ENCODE peak calls at places on chromosomes 11 and 22, in five cellular contexts. G is psoas muscle, O is cardiac muscle cell, Q is GM23338, H is left lung. B is an unnamed sample.

GRCh38 chr11:61974766-61975631 is 7.6 kb upstream of the FTH1 start:
- DNase-seq in G (no peak), O (peak; percentile 21), Q (no peak), H (no peak), B (peak; percentile 92)

GRCh38 chr11:134994431-134994830 is 582.4 kb upstream of the B3GAT1 start:
- DNase-seq in G (no peak), O (no peak), Q (peak; percentile 73), H (no peak), B (no peak)

GRCh38 chr22:28819253-28820096 is 19.1 kb upstream of the XBP1 start:
- DNase-seq in G (no peak), O (no peak), Q (no peak), H (no peak), B (peak; percentile 75)

GRCh38 chr11:123587044-123587443 is 67.4 kb downstream of the SCN3B start:
- DNase-seq in G (no peak), O (no peak), Q (no peak), H (no peak), B (no peak)

GRCh38 chr11:45982656-45983470 is 60.4 kb downstream of the LARGE2 start:
- DNase-seq in G (no peak), O (peak; percentile 88), Q (peak; percentile 90), H (no peak), B (no peak)

GRCh38 chr11:57290288-57290687 is 34.5 kb downstream of the TNKS1BP1 start:
- DNase-seq in G (no peak), O (peak; percentile 57), Q (no peak), H (no peak), B (no peak)

GRCh38 chr22:39522567-39523300 is 2.4 kb downstream of the ATF4 start:
- DNase-seq in G (peak; percentile 82), O (peak; percentile 72), Q (no peak), H (peak; percentile 34), B (peak; percentile 38)

GRCh38 chr11:14672635-14673034 is 29.0 kb downstream of the PDE3B start:
- DNase-seq in G (no peak), O (no peak), Q (no peak), H (no peak), B (no peak)

GRCh38 chr22:20141186-20142077 is 9.4 kb downstream of the CCDC188 start:
- DNase-seq in G (no peak), O (peak; percentile 49), Q (no peak), H (peak; percentile 64), B (no peak)

GRCh38 chr11:20097319-20098221 is 62.7 kb downstream of the DBX1 start:
- DNase-seq in G (no peak), O (peak; percentile 69), Q (no peak), H (no peak), B (no peak)

GRCh38 chr22:41361716-41362310 is 19.9 kb upstream of the TEF start:
- DNase-seq in G (no peak), O (peak; percentile 20), Q (no peak), H (no peak), B (no peak)

GRCh38 chr22:35192121-35192918 is 65.0 kb upstream of the HMGXB4 start:
- DNase-seq in G (no peak), O (no peak), Q (no peak), H (no peak), B (no peak)

GRCh38 chr11:73176892-73177155 is 34.7 kb upstream of the FCHSD2 start:
- DNase-seq in G (no peak), O (no peak), Q (no peak), H (no peak), B (no peak)

GRCh38 chr11:833114-833791 is 501 bp downstream of the CD151 start:
- DNase-seq in G (peak; percentile 80), O (peak; percentile 61), Q (peak; percentile 64), H (peak; percentile 89), B (peak; percentile 73)

GRCh38 chr22:34105461-34106062 is 185.3 kb upstream of the LARGE1 start:
- DNase-seq in G (peak; percentile 63), O (no peak), Q (peak; percentile 88), H (no peak), B (peak; percentile 67)

GRCh38 chr11:44889266-44889665 is 61.4 kb downstream of the TP53I11 start:
- DNase-seq in G (no peak), O (no peak), Q (no peak), H (no peak), B (no peak)

GRCh38 chr11:21323617-21324016 is 654.2 kb downstream of the NELL1 start:
- DNase-seq in G (no peak), O (no peak), Q (peak; percentile 49), H (no peak), B (no peak)
- TF ChIP-seq CTCF in G (no peak), O (no peak), Q (peak; percentile 72), H (no peak), B (no peak)

DNA sequence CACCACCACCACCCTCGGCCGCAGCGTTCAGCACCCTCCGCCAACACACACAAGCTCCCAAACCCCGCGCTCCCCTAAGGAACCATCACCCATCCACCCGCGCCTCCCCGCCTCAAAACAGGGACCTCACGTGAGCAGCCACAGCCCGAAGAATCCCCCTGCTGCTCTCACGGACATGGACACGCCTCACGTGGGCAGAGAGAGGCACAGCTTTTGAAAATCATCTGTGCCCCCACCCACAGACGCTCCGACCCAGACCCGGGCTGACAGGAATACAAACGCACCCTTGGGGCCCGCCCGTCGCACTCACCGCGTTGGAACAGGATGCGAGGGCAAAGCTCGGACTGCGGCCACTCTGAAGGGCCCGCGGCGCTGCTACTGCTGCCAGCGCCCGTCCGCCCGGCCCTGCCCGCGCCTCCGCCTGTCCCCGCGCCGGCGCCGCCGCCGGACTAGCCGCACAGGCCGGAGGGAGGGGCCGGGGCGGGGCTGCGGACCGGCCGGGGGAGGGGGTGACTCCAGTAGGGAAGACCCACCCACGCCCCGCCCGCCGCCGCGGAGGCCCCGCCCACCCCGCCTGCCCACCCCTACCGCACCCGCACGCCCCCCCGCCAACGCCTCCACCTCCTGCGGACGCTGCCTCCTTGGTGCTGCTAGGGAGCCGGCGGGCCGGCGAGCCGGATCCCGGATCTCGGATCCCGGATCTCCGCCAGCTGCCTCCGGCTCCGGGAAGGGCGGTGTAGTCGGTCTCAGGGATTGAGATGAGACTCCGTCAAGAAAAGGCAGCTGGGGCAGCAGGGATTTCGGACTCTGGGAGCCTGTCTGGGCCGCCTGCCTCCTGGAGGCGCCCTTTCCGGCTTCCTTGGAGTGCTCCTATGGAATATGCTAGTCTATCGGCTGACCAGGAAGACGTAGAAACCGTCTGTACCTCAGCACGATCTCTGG is at the start of gene TRIM3:
- DNase-seq in G (peak; percentile 97), O (peak; percentile 94), Q (peak; percentile 89), H (peak; percentile 98), B (peak; percentile 96)
- TF ChIP-seq CTCF in G (no peak), O (peak; percentile 46), Q (peak; percentile 35), H (no peak), B (no peak)

GRCh38 chr11:132278801-132279574 is 908.6 kb downstream of the NTM start:
- DNase-seq in G (no peak), O (peak; percentile 38), Q (peak; percentile 46), H (no peak), B (no peak)
- TF ChIP-seq CTCF in G (peak; percentile 20), O (peak; percentile 38), Q (peak; percentile 82), H (peak; percentile 41), B (peak; percentile 38)

DNA sequence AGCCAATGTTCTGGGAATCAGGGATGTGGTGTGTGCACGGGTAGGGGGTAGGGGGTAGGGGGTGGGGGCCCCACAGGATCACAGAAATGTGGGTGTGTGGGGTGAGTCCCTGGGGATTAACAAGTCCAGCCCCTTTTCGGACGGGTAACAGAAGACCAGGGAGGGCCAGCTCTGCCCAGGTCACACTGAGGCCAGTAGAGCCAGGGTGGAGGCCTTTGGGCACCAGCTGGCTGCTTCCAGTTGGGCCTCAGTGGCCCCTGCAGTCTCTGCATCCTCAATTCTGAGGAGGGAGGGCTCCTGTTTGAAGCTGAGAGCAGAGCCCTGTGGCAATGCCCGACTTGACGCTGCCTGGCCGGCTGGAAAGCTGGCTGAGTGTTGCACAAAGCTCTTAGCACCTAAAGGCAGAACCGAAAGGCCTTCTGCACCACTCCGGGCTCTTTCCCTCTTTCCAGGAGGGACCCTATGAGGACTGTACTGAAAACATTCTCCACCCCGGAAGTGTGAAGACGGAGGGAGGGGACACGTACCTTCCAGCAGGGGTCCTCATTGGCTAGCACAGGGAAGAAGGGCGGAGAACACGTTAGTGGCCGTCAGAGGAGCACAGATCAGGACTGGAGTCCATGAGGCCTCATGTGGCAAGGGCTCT is 120.4 kb downstream of the PHF21B start:
- DNase-seq in G (no peak), O (no peak), Q (peak; percentile 52), H (no peak), B (peak; percentile 16)
- TF ChIP-seq CTCF in G (no peak), O (no peak), Q (peak; percentile 60), H (no peak), B (no peak)

GRCh38 chr22:48837341-48837935 is 990.2 kb downstream of the BRD1 start:
- DNase-seq in G (no peak), O (no peak), Q (no peak), H (peak; percentile 51), B (peak; percentile 34)

GRCh38 chr22:48840112-48840949 is 987.3 kb downstream of the BRD1 start:
- DNase-seq in G (no peak), O (no peak), Q (no peak), H (peak; percentile 57), B (no peak)

GRCh38 chr22:48836673-48837340 is 990.9 kb downstream of the BRD1 start:
- DNase-seq in G (no peak), O (no peak), Q (no peak), H (no peak), B (no peak)

GRCh38 chr22:48838376-48838775 is 989.3 kb downstream of the BRD1 start:
- DNase-seq in G (no peak), O (no peak), Q (no peak), H (peak; percentile 54), B (no peak)

GRCh38 chr22:48838846-48839730 is 988.6 kb downstream of the BRD1 start:
- DNase-seq in G (no peak), O (no peak), Q (no peak), H (peak; percentile 50), B (no peak)
- TF ChIP-seq CTCF in G (no peak), O (no peak), Q (no peak), H (no peak), B (no peak)

GRCh38 chr11:116454020-116454645 is 318.7 kb downstream of the BUD13 start:
- DNase-seq in G (no peak), O (peak; percentile 51), Q (peak; percentile 80), H (no peak), B (peak; percentile 62)
- TF ChIP-seq CTCF in G (peak; percentile 58), O (peak; percentile 67), Q (peak; percentile 86), H (peak; percentile 40), B (peak; percentile 60)

B was measured in right lobe of liver.